ENCODE peak calls at places on chromosome 13, in eight cellular contexts. Y is gastrocnemius medialis; T is GM06990; S is activated CD8-positive, alpha-beta T cell treated with anti-CD3 and anti-CD28 coated beads for 36 hours; M is spleen; R is Peyer's patch; H is SK-N-SH; F is neural crest cell. Z is an unnamed sample.

GRCh38 chr13:44277459-44277858 is 96.2 kb upstream of the SERP2 start:
- DNase-seq in F (no peak), M (no peak), S (no peak), R (no peak), T (no peak), H (no peak), Y (no peak), Z (no peak)

GRCh38 chr13:41942462-41943094 is 18.3 kb downstream of the VWA8 start:
- DNase-seq in H (no peak), Y (no peak), S (no peak), M (no peak), R (no peak), F (no peak), T (no peak), Z (peak)

GRCh38 chr13:106100261-106100919 is 435.1 kb downstream of the EFNB2 start:
- DNase-seq in Y (no peak), M (no peak), T (no peak), F (peak), R (peak), H (no peak), S (peak), Z (peak)

GRCh38 chr13:44449999-44450821 is 76.6 kb downstream of the SERP2 start:
- DNase-seq in M (no peak), S (no peak), F (no peak), Y (no peak), H (no peak), R (no peak), T (no peak), Z (no peak)

GRCh38 chr13:61294467-61295186 is 121.0 kb downstream of the PCDH20 start:
- DNase-seq in M (no peak), H (no peak), R (no peak), S (no peak), Y (no peak), T (no peak), F (no peak), Z (no peak)

GRCh38 chr13:95319551-95320274 is 18.5 kb upstream of the ABCC4 start:
- DNase-seq in F (no peak), R (no peak), Y (no peak), T (no peak), H (no peak), S (no peak), M (no peak), Z (no peak)

GRCh38 chr13:26010487-26011207 is 41.2 kb downstream of the SHISA2 start:
- DNase-seq in Y (peak), H (no peak), M (no peak), R (no peak), S (no peak), F (no peak), T (no peak), Z (no peak)

GRCh38 chr13:47372742-47373141 is 475.9 kb upstream of the HTR2A start:
- DNase-seq in T (no peak), M (no peak), R (no peak), F (no peak), H (no peak), S (no peak), Y (no peak), Z (no peak)

GRCh38 chr13:43580280-43580679 is 206.5 kb downstream of the ENOX1 start:
- DNase-seq in H (no peak), R (no peak), F (no peak), T (no peak), M (no peak), S (no peak), Y (no peak), Z (no peak)

GRCh38 chr13:65505941-65506340 is 1724.2 kb downstream of the PCDH9 start:
- DNase-seq in H (no peak), T (no peak), F (no peak), R (no peak), S (no peak), Y (no peak), M (no peak), Z (peak)

GRCh38 chr13:97440598-97440997 is 6.6 kb downstream of the RAP2A start:
- DNase-seq in F (no peak), R (no peak), T (no peak), Y (no peak), H (no peak), S (no peak), M (no peak), Z (no peak)

GRCh38 chr13:72970956-72971355 is 87.8 kb upstream of the KLF5 start:
- DNase-seq in S (no peak), R (no peak), H (no peak), F (no peak), Y (no peak), T (no peak), M (no peak), Z (no peak)

GRCh38 chr13:84812789-84813188 is 930.5 kb upstream of the SLITRK1 start:
- DNase-seq in R (no peak), Y (no peak), F (no peak), S (no peak), H (no peak), T (no peak), M (no peak), Z (no peak)

GRCh38 chr13:30847697-30848307 is 58.3 kb upstream of the MEDAG start:
- DNase-seq in S (no peak), F (no peak), R (no peak), T (no peak), H (no peak), Y (no peak), M (no peak), Z (peak)

GRCh38 chr13:73778242-73778864 is 355.9 kb downstream of the KLF12 start:
- DNase-seq in S (no peak), H (no peak), Y (no peak), M (no peak), F (no peak), T (no peak), R (no peak), Z (no peak)

GRCh38 chr13:100090861-100091260 is 2.0 kb downstream of the PCCA start:
- DNase-seq in Y (no peak), S (no peak), R (no peak), M (no peak), F (no peak), T (no peak), H (no peak), Z (no peak)

GRCh38 chr13:28493740-28494536 is 990 bp downstream of the FLT1 start:
- DNase-seq in M (peak), T (no peak), F (no peak), H (peak), S (no peak), Y (no peak), R (no peak), Z (no peak)

GRCh38 chr13:98307744-98308524 is 130.9 kb upstream of the RNF113B start:
- DNase-seq in Y (no peak), R (no peak), H (no peak), T (no peak), S (no peak), M (no peak), F (no peak), Z (no peak)

DNA sequence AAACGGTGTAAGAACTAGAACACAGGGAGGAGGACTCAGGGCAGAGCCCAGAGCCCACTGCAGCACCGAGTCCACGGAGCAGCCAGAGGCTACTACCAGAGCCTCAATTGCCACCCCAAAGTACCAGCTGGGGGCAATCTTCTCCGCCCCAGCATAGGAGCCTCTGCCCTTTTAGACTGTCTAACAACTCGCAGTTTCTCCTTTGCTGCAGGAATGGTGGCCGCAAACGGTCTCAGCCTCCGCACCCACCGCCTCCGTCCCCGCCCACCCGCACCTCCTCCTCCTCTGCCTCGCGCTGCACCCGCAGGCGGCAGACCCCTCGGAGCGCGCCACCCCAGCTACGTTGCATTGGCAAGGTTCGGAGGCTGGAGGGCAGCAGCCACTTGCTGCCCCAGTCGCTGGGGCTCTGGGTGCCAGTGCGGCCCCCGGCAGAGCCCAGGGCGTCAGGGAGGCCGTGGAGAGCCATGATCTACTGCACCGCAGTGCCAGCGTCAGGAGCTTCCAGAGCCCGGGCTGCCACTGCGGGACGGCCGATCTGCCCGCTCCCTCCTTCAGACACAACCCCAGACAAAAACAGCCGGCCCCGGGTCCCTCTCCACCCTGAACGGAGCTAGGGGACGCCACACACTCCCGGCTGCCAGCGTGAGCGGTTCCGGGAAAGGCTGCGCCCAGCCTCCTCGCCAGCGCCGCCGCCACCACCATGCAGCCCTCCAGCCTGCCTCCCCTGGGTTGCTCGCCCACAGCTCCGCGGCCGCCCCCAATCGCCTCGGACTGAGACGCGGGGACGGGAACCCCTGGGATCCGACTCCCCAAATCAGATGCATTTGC is 1.8 kb downstream of the FGF14 start:
- DNase-seq in F (no peak), Y (no peak), S (peak), R (no peak), T (peak), H (peak), M (peak), Z (no peak)
- TF ChIP-seq CTCF in F (no peak), Y (no peak), S (peak), R (no peak), T (peak), H (peak), M (no peak), Z (no peak)

DNA sequence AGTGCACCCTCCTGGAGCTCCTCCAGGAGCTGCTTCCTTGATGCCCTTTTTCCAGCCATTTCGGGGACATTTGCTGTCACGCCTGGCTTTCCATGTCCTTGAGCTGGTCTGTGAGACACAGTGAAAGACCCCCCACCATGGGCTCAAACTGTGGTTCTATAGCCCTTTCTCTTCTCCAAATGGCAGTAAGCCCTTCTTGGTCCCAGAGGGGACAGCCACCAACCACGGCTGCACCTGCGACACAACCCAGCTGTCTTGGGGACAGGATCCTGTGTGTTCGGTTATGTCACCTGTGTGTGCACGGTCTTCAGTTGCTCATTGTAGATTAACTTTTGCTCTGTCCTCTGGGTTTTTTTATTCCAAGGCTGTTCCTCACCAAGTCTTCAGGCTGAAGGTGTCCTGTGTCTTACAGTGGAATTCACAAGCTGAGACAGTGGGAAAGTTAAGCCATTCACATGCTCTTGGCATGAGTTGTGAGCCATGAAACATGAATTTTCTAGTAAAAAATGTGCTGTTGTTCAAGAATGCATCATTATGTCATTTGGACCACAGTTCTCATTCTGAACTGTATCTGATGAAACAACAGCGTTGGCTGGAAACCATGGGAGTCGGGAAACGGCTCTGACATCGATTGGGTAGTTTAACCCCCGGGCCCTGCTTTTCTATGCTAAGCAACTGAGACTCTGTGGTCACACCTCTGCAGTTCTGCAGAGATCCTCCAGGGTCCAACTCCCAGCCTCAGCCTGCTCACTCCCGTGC is 129.5 kb upstream of the MCF2L start:
- DNase-seq in Y (no peak), M (peak), R (peak), T (no peak), H (no peak), F (no peak), S (no peak), Z (no peak)
- TF ChIP-seq CTCF in Y (no peak), M (no peak), R (no peak), T (no peak), H (no peak), F (no peak), S (no peak), Z (no peak)

GRCh38 chr13:109746364-109746763 is 40.0 kb downstream of the IRS2 start:
- DNase-seq in R (peak), S (no peak), Y (no peak), T (no peak), F (no peak), H (no peak), M (no peak), Z (no peak)

GRCh38 chr13:109745702-109746101 is 40.7 kb downstream of the IRS2 start:
- DNase-seq in Y (no peak), S (no peak), R (peak), F (no peak), M (no peak), H (no peak), T (no peak), Z (no peak)

GRCh38 chr13:109748677-109749076 is 37.7 kb downstream of the IRS2 start:
- DNase-seq in H (no peak), T (no peak), S (no peak), M (no peak), Y (no peak), R (no peak), F (no peak), Z (no peak)

GRCh38 chr13:109749365-109749764 is 37.0 kb downstream of the IRS2 start:
- DNase-seq in S (no peak), Y (no peak), F (no peak), M (no peak), R (no peak), T (no peak), H (no peak), Z (no peak)

DNA sequence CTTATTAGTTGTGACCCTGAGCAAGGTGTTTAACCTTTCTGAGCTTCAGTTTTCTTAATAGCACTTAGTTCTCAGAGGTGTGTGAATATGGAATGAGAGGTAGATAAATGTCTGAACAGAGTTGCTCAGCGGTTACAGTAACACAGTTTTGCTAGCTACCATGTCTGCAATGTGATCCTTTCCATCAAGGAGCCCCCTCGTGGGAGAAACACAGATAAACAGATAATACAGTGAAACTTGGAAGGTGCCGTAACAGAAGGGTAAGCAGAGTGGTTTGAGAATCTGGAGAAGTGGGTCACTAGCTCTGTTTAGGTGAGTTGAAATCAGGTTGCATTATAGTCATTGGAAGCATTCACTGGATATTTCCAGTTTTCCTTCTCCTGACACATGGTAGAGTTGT is 38.9 kb downstream of the IRS2 start:
- DNase-seq in H (no peak), S (no peak), R (peak), F (no peak), M (no peak), Y (no peak), T (no peak), Z (no peak)
- TF ChIP-seq CTCF in H (peak), S (no peak), R (no peak), F (peak), M (no peak), Y (no peak), T (no peak), Z (no peak)

GRCh38 chr13:40789275-40790231 is at the start of gene SLC25A15:
- DNase-seq in H (peak), T (peak), S (peak), Y (peak), M (peak), F (peak), R (peak), Z (peak)
- TF ChIP-seq CTCF in H (no peak), T (no peak), S (no peak), Y (peak), M (peak), F (peak), R (peak), Z (peak)

GRCh38 chr13:93767231-93767916 is 540.8 kb downstream of the GPC6 start:
- DNase-seq in Y (no peak), R (no peak), S (no peak), F (no peak), H (no peak), M (no peak), T (no peak), Z (no peak)

GRCh38 chr13:93769607-93770006 is 543.0 kb downstream of the GPC6 start:
- DNase-seq in S (no peak), Y (no peak), T (no peak), M (no peak), F (no peak), H (no peak), R (no peak), Z (no peak)

GRCh38 chr13:93766719-93767118 is 540.1 kb downstream of the GPC6 start:
- DNase-seq in H (no peak), S (no peak), Y (no peak), T (no peak), F (no peak), R (no peak), M (no peak), Z (no peak)

GRCh38 chr13:93769126-93769525 is 542.5 kb downstream of the GPC6 start:
- DNase-seq in S (no peak), H (no peak), F (no peak), T (no peak), M (no peak), Y (no peak), R (no peak), Z (no peak)

DNA sequence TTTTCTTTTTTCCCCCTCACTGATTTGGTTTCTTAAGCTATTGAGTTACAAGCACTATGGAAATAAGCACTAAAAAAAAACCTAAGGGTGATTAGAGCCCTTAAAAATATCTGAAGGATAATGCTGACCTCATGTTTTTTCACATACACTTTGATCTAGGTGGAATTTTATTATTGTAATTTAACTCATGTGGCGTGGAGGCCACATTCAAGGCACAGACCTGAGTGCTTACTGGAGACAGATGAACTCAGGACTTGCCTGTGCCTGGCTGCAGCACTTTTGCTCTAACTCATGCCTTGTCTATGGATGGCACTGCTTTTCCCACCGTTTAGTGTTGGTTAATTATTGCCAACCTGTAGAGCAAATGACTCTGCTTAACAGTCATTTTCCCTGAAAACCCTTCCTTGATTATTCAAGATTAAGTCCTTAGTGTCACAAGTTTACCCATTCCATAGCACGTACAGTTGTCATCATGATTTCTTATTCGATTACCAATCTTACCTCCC is 541.4 kb downstream of the GPC6 start:
- DNase-seq in Y (no peak), F (no peak), H (no peak), S (no peak), M (no peak), T (no peak), R (no peak), Z (no peak)
- TF ChIP-seq CTCF in Y (no peak), F (no peak), H (no peak), S (no peak), M (no peak), T (no peak), R (no peak), Z (no peak)

GRCh38 chr13:39144941-39145533 is 106.8 kb downstream of the NHLRC3 start:
- DNase-seq in Y (peak), F (peak), S (peak), T (peak), M (no peak), H (peak), R (peak), Z (peak)
- TF ChIP-seq CTCF in Y (peak), F (peak), S (peak), T (peak), M (peak), H (peak), R (peak), Z (peak)

GRCh38 chr13:21913010-21913409 is 242.1 kb downstream of the FGF9 start:
- DNase-seq in M (no peak), H (no peak), R (no peak), S (peak), T (no peak), F (no peak), Y (no peak), Z (peak)
- TF ChIP-seq CTCF in M (no peak), H (peak), R (peak), S (peak), T (no peak), F (no peak), Y (no peak), Z (peak)